ENCODE peak calls at places on chromosomes 6 and 20, in four cellular contexts. A is stomach, D is HL-60, W is heart left ventricle. L is an unnamed sample.

GRCh38 chr20:63315982-63316491 is 23.1 kb downstream of the COL20A1 start:
- DNase-seq in D (no peak), A (no peak), W (peak), L (no peak)

GRCh38 chr6:17478223-17478907 is 85.0 kb downstream of the CAP2 start:
- DNase-seq in A (no peak), W (no peak), D (no peak), L (no peak)

GRCh38 chr20:18541741-18542140 is 25.5 kb upstream of the SMIM26 start:
- DNase-seq in A (no peak), D (no peak), W (no peak), L (no peak)

GRCh38 chr6:136846046-136846445 is 23.7 kb downstream of the PEX7 start:
- DNase-seq in A (peak), W (no peak), D (peak), L (peak)

GRCh38 chr6:72182337-72183246 is 296.2 kb downstream of the RIMS1 start:
- DNase-seq in A (peak), W (no peak), D (peak), L (peak)

GRCh38 chr6:84583784-84584183 is 180.6 kb downstream of the TBX18 start:
- DNase-seq in W (no peak), D (no peak), A (no peak), L (peak)

GRCh38 chr6:136696238-136696637 is 96.0 kb downstream of the MAP3K5 start:
- DNase-seq in D (no peak), W (no peak), A (no peak), L (peak)

GRCh38 chr6:134480593-134480992 is 162.7 kb upstream of the SGK1 start:
- DNase-seq in W (peak), A (peak), D (no peak), L (no peak)

GRCh38 chr6:37882724-37883413 is 63.3 kb downstream of the ZFAND3 start:
- DNase-seq in D (no peak), W (no peak), A (no peak), L (peak)

GRCh38 chr20:33803921-33804337 is 7.2 kb upstream of the CHMP4B start:
- DNase-seq in D (no peak), A (no peak), W (no peak), L (peak)

GRCh38 chr6:130681028-130681427 is 146.2 kb upstream of the SMLR1 start:
- DNase-seq in D (no peak), W (no peak), A (no peak), L (peak)

GRCh38 chr6:108029226-108029921 is 45.2 kb downstream of the OSTM1 start:
- DNase-seq in W (no peak), A (no peak), D (no peak), L (no peak)

GRCh38 chr6:30615219-30615957 is 1.7 kb downstream of the PPP1R10 start:
- DNase-seq in W (peak), A (peak), D (peak), L (peak)

GRCh38 chr6:42339991-42340401 is 111.7 kb downstream of the TRERF1 start:
- DNase-seq in A (no peak), D (no peak), W (no peak), L (no peak)

GRCh38 chr6:128098000-128098581 is 197.2 kb upstream of the THEMIS start:
- DNase-seq in D (no peak), W (no peak), A (no peak), L (peak)

GRCh38 chr20:63519765-63520593 is 586 bp upstream of the PPDPF start:
- DNase-seq in D (no peak), W (peak), A (no peak), L (no peak)

GRCh38 chr6:105645166-105645565 is 242.3 kb upstream of the PREP start:
- DNase-seq in A (no peak), D (no peak), W (no peak), L (peak)

GRCh38 chr6:165649701-165650137 is 13.3 kb downstream of the PDE10A start:
- DNase-seq in D (no peak), W (no peak), A (no peak), L (peak)

GRCh38 chr6:56040875-56041274 is 165.5 kb upstream of the BMP5 start:
- DNase-seq in W (no peak), A (no peak), D (no peak), L (peak)

GRCh38 chr6:3808189-3808588 is 41.0 kb upstream of the FAM50B start:
- DNase-seq in W (no peak), D (no peak), A (no peak), L (no peak)

GRCh38 chr6:138588805-138589434 is 89.6 kb upstream of the NHSL1 start:
- DNase-seq in D (peak), W (peak), A (peak), L (peak)

GRCh38 chr6:52596371-52597028 is 19.6 kb upstream of the TRAM2 start:
- DNase-seq in A (no peak), D (no peak), W (no peak), L (peak)
- H3K4me3 ChIP-seq in A (no peak), D (no peak), W (no peak), L (no peak)

GRCh38 chr6:100678027-100678426 is 203.1 kb downstream of the ASCC3 start:
- DNase-seq in A (no peak), W (no peak), D (no peak), L (peak)
- TF ChIP-seq CTCF in A (no peak), W (no peak), D (no peak), L (peak)

DNA sequence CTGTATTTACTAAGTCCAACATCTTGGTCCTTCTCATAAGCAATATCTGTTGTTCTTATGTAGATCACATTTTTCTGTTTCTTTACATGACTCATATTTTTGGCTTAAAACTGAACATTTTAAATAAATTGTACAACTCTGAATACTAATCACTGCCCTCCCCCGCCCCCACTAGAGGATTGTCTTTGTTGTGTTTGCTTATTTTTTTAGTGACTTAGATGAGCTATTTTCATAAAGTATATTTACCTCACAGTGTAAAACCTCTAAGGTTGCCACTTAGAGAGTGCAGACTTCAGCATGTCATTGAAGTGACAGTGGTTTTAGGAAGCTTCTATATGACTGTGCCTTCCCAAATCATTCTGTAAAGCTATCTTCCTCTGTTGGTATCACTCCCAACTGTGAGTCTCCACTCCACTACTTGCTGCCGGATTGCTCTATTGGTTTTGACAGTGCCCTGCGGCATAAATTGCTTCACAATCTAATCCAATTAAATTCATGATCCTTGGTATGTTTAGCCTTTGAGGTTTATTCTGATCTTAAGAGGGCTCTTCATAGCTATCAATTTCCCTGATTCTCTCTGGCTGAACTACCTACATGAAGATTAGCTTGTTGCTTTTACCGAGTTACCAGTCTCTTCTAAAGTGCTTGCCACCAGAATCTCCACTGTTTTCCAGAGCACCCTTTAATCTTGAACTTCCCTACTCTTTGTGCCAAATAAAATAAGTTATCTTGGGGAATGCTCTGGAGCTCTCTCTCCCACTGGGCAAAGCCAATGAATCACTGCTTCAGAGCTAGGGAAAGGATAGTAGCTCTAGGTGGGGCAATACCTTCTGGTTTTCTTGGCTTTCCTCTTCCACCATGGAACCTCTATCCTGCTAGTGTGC is 33.0 kb downstream of the SPTLC3 start:
- DNase-seq in W (no peak), A (no peak), D (no peak), L (peak)
- H3K4me3 ChIP-seq in W (no peak), A (no peak), D (no peak), L (no peak)

DNA sequence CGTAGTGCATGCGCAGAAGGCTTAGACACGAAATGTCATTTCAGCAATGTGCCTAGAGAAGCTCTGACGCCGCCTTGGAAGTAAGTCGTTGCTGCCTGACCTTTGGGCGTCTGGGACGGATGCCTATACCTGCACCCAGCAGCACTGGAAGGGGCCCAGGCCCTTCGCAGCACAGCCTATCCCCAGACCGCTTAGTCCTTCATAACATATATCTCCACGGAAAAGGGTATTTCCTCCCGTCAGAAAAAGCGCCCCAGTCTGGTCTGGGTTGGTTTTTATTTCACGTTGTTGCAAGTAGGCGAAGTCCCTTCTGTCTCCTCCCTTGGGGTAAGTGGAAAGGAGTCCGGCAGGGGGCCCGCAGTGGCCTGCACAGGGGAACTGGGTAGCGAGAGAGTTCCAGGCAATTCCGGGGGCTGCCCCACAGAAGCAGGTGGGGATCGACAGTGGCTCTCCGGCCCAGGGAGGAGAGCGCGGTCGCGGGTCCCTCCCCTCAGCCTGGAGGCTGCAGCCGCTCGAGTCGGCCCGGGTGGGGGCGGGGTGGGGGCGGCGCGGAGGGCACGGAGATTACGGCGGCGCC is 558 bp upstream of the EYA4 start:
- DNase-seq in A (no peak), D (no peak), W (peak), L (peak)
- TF ChIP-seq CTCF in A (no peak), D (no peak), W (peak), L (peak)

DNA sequence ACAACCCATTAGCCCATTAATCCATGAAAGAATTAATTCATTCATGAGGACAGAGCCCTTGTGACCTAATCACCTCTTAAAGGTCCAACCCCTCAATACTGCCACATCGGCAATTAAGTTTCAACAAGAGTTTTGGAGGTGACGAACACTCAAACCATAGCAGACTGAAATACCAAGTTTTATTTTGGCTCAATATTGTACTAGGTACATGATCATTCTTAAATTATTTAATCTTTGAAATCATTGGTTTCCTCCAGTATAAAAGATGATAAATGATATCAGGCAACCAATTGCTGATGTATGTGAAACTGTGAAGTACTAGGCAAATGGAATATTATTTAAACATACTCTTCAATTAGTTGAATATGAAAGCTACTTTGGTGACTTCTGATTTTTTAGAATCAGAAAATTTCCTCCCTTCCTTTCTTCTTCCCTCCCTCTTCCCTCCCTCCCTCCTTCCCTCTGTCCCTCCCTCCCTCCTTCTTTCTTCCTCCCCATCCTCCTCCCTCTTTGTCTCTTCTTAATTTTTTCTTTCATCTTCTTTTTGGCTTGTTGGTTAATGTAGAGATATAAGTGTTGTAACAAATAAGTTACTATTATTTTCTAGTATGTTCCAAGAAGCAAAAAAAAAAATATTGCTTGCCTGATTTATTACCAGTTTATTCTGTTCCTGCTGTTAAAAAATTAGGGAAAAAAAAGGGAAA is 233.8 kb upstream of the ZNF217 start:
- DNase-seq in W (no peak), A (no peak), D (no peak), L (no peak)
- H3K4me3 ChIP-seq in W (peak), A (no peak), D (no peak), L (no peak)

GRCh38 chr20:16666272-16666671 is 63.6 kb upstream of the SNRPB2 start:
- DNase-seq in D (no peak), A (no peak), W (no peak), L (no peak)
- TF ChIP-seq CTCF in D (no peak), A (no peak), W (no peak), L (peak)

DNA sequence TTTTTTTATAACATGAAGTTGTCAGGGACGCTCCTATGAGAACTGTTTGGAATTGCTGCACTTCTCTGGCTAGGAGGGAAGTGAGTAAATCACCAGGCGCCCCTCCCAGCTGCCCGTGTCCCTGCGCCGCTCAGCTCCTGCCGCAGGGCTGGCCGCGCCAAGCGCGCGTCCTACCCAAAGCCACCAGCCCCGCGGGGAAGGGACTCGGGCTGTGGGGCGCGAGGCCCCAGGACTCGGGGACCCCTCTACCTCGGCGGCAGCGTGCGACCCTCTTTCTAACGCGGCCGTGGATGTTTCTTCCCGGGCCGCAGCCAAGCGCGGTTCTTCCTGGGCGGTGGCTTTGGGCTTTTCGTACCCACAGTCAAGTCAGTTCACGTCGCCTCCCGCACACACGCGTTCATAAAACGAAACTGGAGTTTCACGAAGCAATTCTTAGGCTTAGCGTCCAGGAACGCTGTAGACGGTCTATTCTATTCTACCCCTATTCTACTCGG is 15.2 kb downstream of the FOXC1 start:
- DNase-seq in W (no peak), A (no peak), D (peak), L (no peak)
- H3K4me3 ChIP-seq in W (peak), A (peak), D (peak), L (peak)

GRCh38 chr20:35771367-35771688 is 487 bp upstream of the PHF20 start:
- DNase-seq in A (no peak), W (no peak), D (no peak), L (no peak)

GRCh38 chr20:35771689-35772562 is at the start of gene PHF20:
- DNase-seq in A (peak), D (peak), W (peak), L (peak)

GRCh38 chr20:35772563-35773058 is 796 bp downstream of the PHF20 start:
- DNase-seq in D (no peak), A (no peak), W (no peak), L (no peak)

GRCh38 chr20:35766843-35767242 is 5.0 kb upstream of the PHF20 start:
- DNase-seq in W (no peak), A (no peak), D (no peak), L (no peak)

GRCh38 chr20:35768731-35769664 is 2.8 kb upstream of the PHF20 start:
- DNase-seq in D (peak), W (peak), A (peak), L (peak)
- TF ChIP-seq CTCF in D (no peak), W (no peak), A (no peak), L (peak)

GRCh38 chr6:7589221-7589620 is 777 bp upstream of the SNRNP48 start:
- DNase-seq in A (no peak), D (no peak), W (no peak), L (no peak)
- H3K4me3 ChIP-seq in A (peak), D (no peak), W (peak), L (no peak)

GRCh38 chr6:28580484-28580883 is 54.8 kb downstream of the GPX5 start:
- DNase-seq in D (no peak), W (no peak), A (no peak), L (no peak)
- TF ChIP-seq CTCF in D (no peak), W (no peak), A (no peak), L (no peak)